ENCODE peak calls at places on chromosome 6, in seven cellular contexts. A is stomach, J is HCT116, N is transverse colon, U is GM12878, Q is Panc1, P is spleen. R is an unnamed sample. For H3K4me1, the result is how much of the 10 kb centered on the place peaks cover.

GRCh38 chr6:21767891-21768659 is 174.5 kb downstream of the SOX4 start:
- DNase-seq in J (no peak), P (no peak), A (no peak), U (no peak), N (no peak), Q (no peak), R (no peak)

GRCh38 chr6:135496805-135497411 is 632 bp downstream of the AHI1 start:
- DNase-seq in Q (no peak), A (no peak), J (no peak), U (no peak), N (no peak), P (no peak), R (no peak)

GRCh38 chr6:84762220-84762940 is 2.0 kb downstream of the TBX18 start:
- DNase-seq in P (no peak), Q (no peak), J (no peak), N (no peak), U (no peak), A (no peak), R (no peak)

GRCh38 chr6:41523957-41524633 is 22.1 kb upstream of the FOXP4 start:
- DNase-seq in A (no peak), Q (no peak), N (no peak), P (no peak), U (no peak), J (no peak), R (no peak)

GRCh38 chr6:105692630-105693212 is 289.8 kb upstream of the PREP start:
- DNase-seq in J (no peak), P (no peak), U (no peak), N (no peak), Q (no peak), A (no peak), R (no peak)

GRCh38 chr6:146892283-146892612 is 293.5 kb downstream of the ADGB start:
- DNase-seq in A (no peak), U (no peak), P (no peak), Q (no peak), N (no peak), J (no peak), R (no peak)

GRCh38 chr6:79672631-79673065 is 41.5 kb downstream of the SH3BGRL2 start:
- DNase-seq in N (no peak), A (no peak), U (no peak), J (peak), Q (peak), P (no peak), R (no peak)

GRCh38 chr6:113364781-113365545 is 492.2 kb upstream of the MARCKS start:
- DNase-seq in N (no peak), J (no peak), Q (no peak), P (no peak), A (no peak), U (no peak), R (no peak)

GRCh38 chr6:159002432-159003160 is 2.6 kb upstream of the RSPH3 start:
- DNase-seq in A (no peak), U (no peak), N (no peak), P (no peak), J (peak), Q (peak), R (no peak)

GRCh38 chr6:157148391-157149323 is 174.7 kb downstream of the TMEM242 start:
- DNase-seq in Q (peak), A (peak), N (peak), P (no peak), J (peak), U (no peak), R (peak)

GRCh38 chr6:155004017-155004416 is 8.9 kb downstream of the TIAM2 start:
- DNase-seq in P (no peak), A (no peak), U (no peak), Q (no peak), N (no peak), J (no peak), R (no peak)

GRCh38 chr6:18237167-18237566 is 27.2 kb downstream of the DEK start:
- DNase-seq in J (no peak), P (no peak), N (no peak), Q (no peak), U (no peak), A (no peak), R (no peak)

GRCh38 chr6:104625536-104625935 is 234.2 kb downstream of the HACE1 start:
- DNase-seq in N (no peak), P (no peak), J (no peak), A (no peak), Q (no peak), U (no peak), R (no peak)

GRCh38 chr6:6804843-6805680 is 216.5 kb downstream of the LY86 start:
- DNase-seq in N (no peak), J (no peak), A (peak), Q (no peak), U (no peak), P (no peak), R (no peak)

GRCh38 chr6:52262620-52263344 is 18.5 kb upstream of the IL17F start:
- DNase-seq in Q (no peak), U (no peak), P (no peak), J (no peak), A (no peak), N (no peak), R (no peak)

GRCh38 chr6:144722925-144723324 is 437.8 kb downstream of the UTRN start:
- DNase-seq in N (no peak), U (no peak), Q (no peak), A (no peak), P (no peak), J (no peak), R (no peak)

GRCh38 chr6:143727035-143727434 is 49.3 kb downstream of the PHACTR2 start:
- DNase-seq in J (no peak), A (no peak), P (no peak), Q (no peak), U (no peak), N (no peak), R (no peak)

GRCh38 chr6:97240222-97240621 is 42.8 kb downstream of the MMS22L start:
- DNase-seq in U (no peak), J (no peak), P (no peak), A (no peak), N (no peak), Q (no peak), R (no peak)

GRCh38 chr6:79601020-79601609 is 30.0 kb upstream of the SH3BGRL2 start:
- DNase-seq in U (no peak), N (no peak), P (no peak), Q (peak), A (no peak), J (no peak), R (no peak)

GRCh38 chr6:11770546-11771466 is 7.8 kb downstream of the ADTRP start:
- DNase-seq in J (peak), A (peak), Q (no peak), N (peak), P (peak), U (no peak), R (peak)

GRCh38 chr6:74284266-74284665 is 588.3 kb downstream of the CD109 start:
- DNase-seq in J (no peak), P (no peak), U (no peak), A (no peak), N (no peak), Q (no peak), R (no peak)

GRCh38 chr6:116251568-116252384 is 2.1 kb downstream of the TSPYL4 start:
- DNase-seq in P (no peak), A (no peak), J (no peak), Q (no peak), N (no peak), U (no peak), R (no peak)
- H3K4me1 ChIP-seq in P (under half), A (half or more), J (under half), Q (under half), N (half or more), U (under half), R (under half)

GRCh38 chr6:121838842-121839241 is 403.4 kb downstream of the GJA1 start:
- DNase-seq in P (no peak), A (no peak), Q (no peak), N (no peak), J (no peak), U (no peak), R (no peak)
- TF ChIP-seq POLR2AphosphoS5 in P (no peak), A (no peak), Q (no peak), N (no peak), J (no peak), U (no peak), R (no peak)

GRCh38 chr6:10411131-10411914 is 3.6 kb downstream of the TFAP2A start:
- DNase-seq in P (peak), U (no peak), A (no peak), N (no peak), J (no peak), Q (no peak), R (no peak)
- H3K4me3 ChIP-seq in P (peak), U (peak), A (peak), N (peak), J (peak), Q (peak), R (peak)

DNA sequence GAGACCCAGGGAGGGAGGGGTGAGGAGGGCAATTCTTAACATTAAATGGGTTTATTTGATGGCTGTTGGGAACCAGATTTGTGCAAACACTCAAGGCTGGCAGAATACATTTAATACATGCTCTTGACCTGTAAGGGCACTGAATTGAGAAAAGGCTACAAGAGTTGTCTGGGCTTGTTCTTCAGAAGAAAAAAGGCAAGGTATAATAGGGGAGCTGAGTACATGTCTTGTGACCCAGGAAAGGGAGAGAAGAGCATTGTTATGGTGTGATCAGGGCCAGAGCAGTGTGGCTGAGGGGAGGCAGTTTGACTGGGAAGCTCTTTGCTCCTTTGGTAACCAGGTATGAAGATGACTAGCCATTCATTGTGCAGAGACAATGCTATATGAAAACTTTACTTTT is 18.9 kb downstream of the KLHL31 start:
- DNase-seq in J (no peak), N (no peak), A (no peak), P (no peak), U (no peak), Q (no peak), R (no peak)
- H3K4me1 ChIP-seq in J (under half), N (under half), A (under half), P (under half), U (under half), Q (under half), R (under half)